ENCODE peak calls at places on chromosomes 16 and 17, in ten cellular contexts. One of them, this sample, is unnamed.

GRCh38 chr17:63274156-63274555 is 171.9 kb downstream of the CYB561 start:
- DNase-seq in mucosa of descending colon: no peak
- DNase-seq in CD8-positive, alpha-beta T cell: no peak
- DNase-seq in Panc1: no peak
- DNase-seq in testis: no peak
- DNase-seq in cardiac fibroblast: peak; percentile 80
- DNase-seq in B cell: no peak
- DNase-seq in GM20000: no peak
- DNase-seq in GM06990: no peak
- DNase-seq in ovary: peak; percentile 19
- DNase-seq in this sample: peak; percentile 83

GRCh38 chr16:54228325-54228724 is 58.3 kb downstream of the IRX3 start:
- DNase-seq in GM06990: no peak
- DNase-seq in CD8-positive, alpha-beta T cell: no peak
- DNase-seq in ovary: no peak
- DNase-seq in GM20000: no peak
- DNase-seq in B cell: no peak
- DNase-seq in Panc1: no peak
- DNase-seq in testis: no peak
- DNase-seq in cardiac fibroblast: no peak
- DNase-seq in mucosa of descending colon: no peak
- DNase-seq in this sample: no peak

GRCh38 chr17:77325826-77326581 is 185.2 kb downstream of the SEC14L1 start:
- DNase-seq in CD8-positive, alpha-beta T cell: no peak
- DNase-seq in cardiac fibroblast: peak; percentile 68
- DNase-seq in ovary: peak; percentile 33
- DNase-seq in GM20000: no peak
- DNase-seq in Panc1: no peak
- DNase-seq in testis: no peak
- DNase-seq in B cell: no peak
- DNase-seq in GM06990: no peak
- DNase-seq in mucosa of descending colon: peak; percentile 64
- DNase-seq in this sample: no peak

GRCh38 chr16:12600536-12601256 is 203.0 kb downstream of the CPPED1 start:
- DNase-seq in CD8-positive, alpha-beta T cell: no peak
- DNase-seq in Panc1: no peak
- DNase-seq in GM06990: no peak
- DNase-seq in GM20000: no peak
- DNase-seq in cardiac fibroblast: no peak
- DNase-seq in mucosa of descending colon: no peak
- DNase-seq in B cell: no peak
- DNase-seq in testis: no peak
- DNase-seq in ovary: no peak
- DNase-seq in this sample: no peak

GRCh38 chr16:85956426-85956825 is 57.5 kb downstream of the IRF8 start:
- DNase-seq in B cell: no peak
- DNase-seq in GM06990: no peak
- DNase-seq in CD8-positive, alpha-beta T cell: no peak
- DNase-seq in mucosa of descending colon: peak; percentile 31
- DNase-seq in ovary: no peak
- DNase-seq in Panc1: no peak
- DNase-seq in GM20000: no peak
- DNase-seq in testis: no peak
- DNase-seq in cardiac fibroblast: no peak
- DNase-seq in this sample: no peak

GRCh38 chr17:57561072-57561861 is 183.8 kb downstream of the CCDC182 start:
- DNase-seq in Panc1: no peak
- DNase-seq in B cell: no peak
- DNase-seq in CD8-positive, alpha-beta T cell: no peak
- DNase-seq in GM20000: no peak
- DNase-seq in mucosa of descending colon: no peak
- DNase-seq in cardiac fibroblast: no peak
- DNase-seq in ovary: no peak
- DNase-seq in testis: no peak
- DNase-seq in GM06990: no peak
- DNase-seq in this sample: no peak

GRCh38 chr16:1098266-1098991 is 2.4 kb upstream of the C1QTNF8 start:
- DNase-seq in testis: no peak
- DNase-seq in cardiac fibroblast: no peak
- DNase-seq in mucosa of descending colon: no peak
- DNase-seq in B cell: no peak
- DNase-seq in GM20000: no peak
- DNase-seq in Panc1: no peak
- DNase-seq in GM06990: no peak
- DNase-seq in CD8-positive, alpha-beta T cell: no peak
- DNase-seq in ovary: no peak
- DNase-seq in this sample: no peak

GRCh38 chr17:17913695-17914332 is 58.4 kb downstream of the TOM1L2 start:
- DNase-seq in B cell: no peak
- DNase-seq in mucosa of descending colon: peak; percentile 88
- DNase-seq in cardiac fibroblast: peak; percentile 74
- DNase-seq in GM06990: no peak
- DNase-seq in CD8-positive, alpha-beta T cell: no peak
- DNase-seq in ovary: peak; percentile 77
- DNase-seq in Panc1: no peak
- DNase-seq in GM20000: peak; percentile 70
- DNase-seq in testis: peak; percentile 43
- DNase-seq in this sample: peak; percentile 96

GRCh38 chr17:50561796-50562195 is 1.3 kb downstream of the CACNA1G start:
- DNase-seq in testis: no peak
- DNase-seq in ovary: no peak
- DNase-seq in CD8-positive, alpha-beta T cell: no peak
- DNase-seq in mucosa of descending colon: no peak
- DNase-seq in cardiac fibroblast: no peak
- DNase-seq in GM06990: no peak
- DNase-seq in GM20000: no peak
- DNase-seq in Panc1: no peak
- DNase-seq in B cell: peak; percentile 47
- DNase-seq in this sample: no peak

GRCh38 chr17:50560931-50561750 is 626 bp downstream of the CACNA1G start:
- DNase-seq in testis: no peak
- DNase-seq in B cell: peak; percentile 70
- DNase-seq in Panc1: no peak
- DNase-seq in mucosa of descending colon: no peak
- DNase-seq in CD8-positive, alpha-beta T cell: no peak
- DNase-seq in GM20000: peak; percentile 73
- DNase-seq in GM06990: no peak
- DNase-seq in cardiac fibroblast: no peak
- DNase-seq in ovary: peak; percentile 64
- DNase-seq in this sample: no peak

GRCh38 chr17:50558955-50559614 is 1.4 kb upstream of the CACNA1G start:
- DNase-seq in B cell: peak; percentile 50
- DNase-seq in cardiac fibroblast: no peak
- DNase-seq in GM06990: no peak
- DNase-seq in testis: peak; percentile 50
- DNase-seq in Panc1: no peak
- DNase-seq in CD8-positive, alpha-beta T cell: no peak
- DNase-seq in GM20000: no peak
- DNase-seq in mucosa of descending colon: peak; percentile 57
- DNase-seq in ovary: peak; percentile 66
- DNase-seq in this sample: no peak

GRCh38 chr17:50559674-50560184 is 786 bp upstream of the CACNA1G start:
- DNase-seq in ovary: peak; percentile 90
- DNase-seq in cardiac fibroblast: peak; percentile 55
- DNase-seq in Panc1: no peak
- DNase-seq in mucosa of descending colon: no peak
- DNase-seq in GM06990: no peak
- DNase-seq in B cell: peak; percentile 49
- DNase-seq in testis: peak; percentile 79
- DNase-seq in CD8-positive, alpha-beta T cell: no peak
- DNase-seq in GM20000: peak; percentile 62
- DNase-seq in this sample: peak; percentile 35

GRCh38 chr17:50560185-50560824 is at the start of gene CACNA1G:
- DNase-seq in GM06990: peak; percentile 87
- DNase-seq in mucosa of descending colon: peak; percentile 89
- DNase-seq in Panc1: no peak
- DNase-seq in B cell: peak; percentile 89
- DNase-seq in GM20000: peak; percentile 97
- DNase-seq in cardiac fibroblast: peak; percentile 78
- DNase-seq in testis: peak; percentile 91
- DNase-seq in CD8-positive, alpha-beta T cell: peak; percentile 84
- DNase-seq in ovary: peak; percentile 94
- DNase-seq in this sample: peak; percentile 88
- TF ChIP-seq CTCF in GM06990: no peak
- TF ChIP-seq CTCF in mucosa of descending colon: no peak
- TF ChIP-seq CTCF in Panc1: no peak
- TF ChIP-seq CTCF in B cell: no peak
- TF ChIP-seq CTCF in GM20000: no peak
- TF ChIP-seq CTCF in cardiac fibroblast: no peak
- TF ChIP-seq CTCF in testis: no peak
- TF ChIP-seq CTCF in CD8-positive, alpha-beta T cell: no peak
- TF ChIP-seq CTCF in ovary: no peak
- TF ChIP-seq CTCF in this sample: no peak

GRCh38 chr17:48077555-48077954 is 23.7 kb downstream of the CBX1 start:
- DNase-seq in GM20000: no peak
- DNase-seq in testis: no peak
- DNase-seq in B cell: no peak
- DNase-seq in mucosa of descending colon: no peak
- DNase-seq in cardiac fibroblast: no peak
- DNase-seq in CD8-positive, alpha-beta T cell: no peak
- DNase-seq in ovary: no peak
- DNase-seq in GM06990: no peak
- DNase-seq in Panc1: no peak
- DNase-seq in this sample: no peak

GRCh38 chr17:48071654-48072053 is 23.5 kb downstream of the NFE2L1 start:
- DNase-seq in testis: no peak
- DNase-seq in GM20000: no peak
- DNase-seq in ovary: no peak
- DNase-seq in Panc1: no peak
- DNase-seq in CD8-positive, alpha-beta T cell: no peak
- DNase-seq in GM06990: no peak
- DNase-seq in cardiac fibroblast: no peak
- DNase-seq in mucosa of descending colon: no peak
- DNase-seq in B cell: no peak
- DNase-seq in this sample: no peak

GRCh38 chr17:48068491-48068961 is 20.4 kb downstream of the NFE2L1 start:
- DNase-seq in cardiac fibroblast: peak; percentile 77
- DNase-seq in mucosa of descending colon: no peak
- DNase-seq in testis: no peak
- DNase-seq in GM20000: no peak
- DNase-seq in ovary: no peak
- DNase-seq in GM06990: no peak
- DNase-seq in CD8-positive, alpha-beta T cell: no peak
- DNase-seq in Panc1: no peak
- DNase-seq in B cell: no peak
- DNase-seq in this sample: peak; percentile 51

GRCh38 chr17:48070195-48070594 is 22.0 kb downstream of the NFE2L1 start:
- DNase-seq in GM06990: no peak
- DNase-seq in mucosa of descending colon: no peak
- DNase-seq in B cell: no peak
- DNase-seq in CD8-positive, alpha-beta T cell: no peak
- DNase-seq in GM20000: no peak
- DNase-seq in testis: no peak
- DNase-seq in ovary: no peak
- DNase-seq in Panc1: no peak
- DNase-seq in cardiac fibroblast: no peak
- DNase-seq in this sample: no peak

GRCh38 chr17:48074322-48075054 is 26.3 kb downstream of the NFE2L1 start:
- DNase-seq in cardiac fibroblast: peak; percentile 88
- DNase-seq in ovary: peak; percentile 88
- DNase-seq in B cell: peak; percentile 77
- DNase-seq in testis: peak; percentile 92
- DNase-seq in CD8-positive, alpha-beta T cell: peak; percentile 74
- DNase-seq in GM20000: peak; percentile 49
- DNase-seq in mucosa of descending colon: no peak
- DNase-seq in GM06990: no peak
- DNase-seq in Panc1: peak; percentile 53
- DNase-seq in this sample: peak; percentile 95
- TF ChIP-seq CTCF in cardiac fibroblast: peak; percentile 84
- TF ChIP-seq CTCF in ovary: peak; percentile 89
- TF ChIP-seq CTCF in B cell: peak; percentile 90
- TF ChIP-seq CTCF in testis: peak; percentile 90
- TF ChIP-seq CTCF in CD8-positive, alpha-beta T cell: peak; percentile 76
- TF ChIP-seq CTCF in GM20000: peak; percentile 74
- TF ChIP-seq CTCF in mucosa of descending colon: peak; percentile 53
- TF ChIP-seq CTCF in GM06990: peak; percentile 74
- TF ChIP-seq CTCF in Panc1: peak; percentile 85
- TF ChIP-seq CTCF in this sample: peak; percentile 92

GRCh38 chr16:67256701-67257230 is 8.0 kb downstream of the SLC9A5 start:
- DNase-seq in mucosa of descending colon: peak; percentile 37
- DNase-seq in testis: no peak
- DNase-seq in cardiac fibroblast: no peak
- DNase-seq in Panc1: no peak
- DNase-seq in ovary: no peak
- DNase-seq in GM20000: no peak
- DNase-seq in CD8-positive, alpha-beta T cell: no peak
- DNase-seq in B cell: no peak
- DNase-seq in GM06990: no peak
- DNase-seq in this sample: no peak

GRCh38 chr16:67252806-67253497 is 4.2 kb downstream of the SLC9A5 start:
- DNase-seq in ovary: no peak
- DNase-seq in testis: no peak
- DNase-seq in cardiac fibroblast: no peak
- DNase-seq in B cell: no peak
- DNase-seq in mucosa of descending colon: peak; percentile 20
- DNase-seq in Panc1: no peak
- DNase-seq in GM20000: no peak
- DNase-seq in GM06990: no peak
- DNase-seq in CD8-positive, alpha-beta T cell: no peak
- DNase-seq in this sample: no peak

GRCh38 chr16:67254809-67255552 is 6.2 kb downstream of the SLC9A5 start:
- DNase-seq in Panc1: no peak
- DNase-seq in B cell: no peak
- DNase-seq in ovary: no peak
- DNase-seq in cardiac fibroblast: no peak
- DNase-seq in GM20000: no peak
- DNase-seq in CD8-positive, alpha-beta T cell: no peak
- DNase-seq in testis: no peak
- DNase-seq in mucosa of descending colon: peak; percentile 29
- DNase-seq in GM06990: no peak
- DNase-seq in this sample: no peak

GRCh38 chr16:67257486-67258159 is 8.8 kb downstream of the SLC9A5 start:
- DNase-seq in CD8-positive, alpha-beta T cell: no peak
- DNase-seq in GM20000: no peak
- DNase-seq in B cell: no peak
- DNase-seq in testis: no peak
- DNase-seq in mucosa of descending colon: peak; percentile 24
- DNase-seq in ovary: no peak
- DNase-seq in cardiac fibroblast: peak; percentile 55
- DNase-seq in GM06990: no peak
- DNase-seq in Panc1: no peak
- DNase-seq in this sample: no peak

DNA sequence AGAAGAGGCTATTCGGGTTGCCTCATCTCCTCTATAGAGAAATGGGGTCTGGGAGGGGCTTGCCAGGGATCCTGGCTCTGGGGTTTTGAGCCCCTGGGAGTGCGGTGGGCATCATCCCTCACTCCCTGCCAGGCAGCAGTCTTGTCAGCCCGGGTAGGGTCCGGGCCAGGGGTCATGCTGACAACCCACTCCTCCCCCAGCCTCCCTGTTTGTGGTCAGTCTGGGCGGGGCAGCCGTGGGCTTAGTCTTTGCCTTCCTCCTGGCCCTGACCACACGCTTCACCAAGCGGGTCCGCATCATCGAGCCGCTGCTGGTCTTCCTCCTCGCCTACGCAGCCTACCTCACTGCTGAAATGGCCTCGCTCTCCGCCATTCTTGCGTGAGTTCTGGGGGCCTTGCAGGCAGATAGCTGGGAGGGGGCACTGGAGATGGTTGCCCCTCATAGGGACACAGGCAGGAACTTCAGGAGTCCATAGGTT is 6.8 kb downstream of the SLC9A5 start:
- DNase-seq in GM06990: no peak
- DNase-seq in GM20000: no peak
- DNase-seq in Panc1: no peak
- DNase-seq in B cell: no peak
- DNase-seq in cardiac fibroblast: no peak
- DNase-seq in mucosa of descending colon: peak; percentile 44
- DNase-seq in CD8-positive, alpha-beta T cell: no peak
- DNase-seq in ovary: no peak
- DNase-seq in testis: no peak
- DNase-seq in this sample: no peak
- TF ChIP-seq CTCF in GM06990: no peak
- TF ChIP-seq CTCF in GM20000: no peak
- TF ChIP-seq CTCF in Panc1: no peak
- TF ChIP-seq CTCF in B cell: no peak
- TF ChIP-seq CTCF in cardiac fibroblast: no peak
- TF ChIP-seq CTCF in mucosa of descending colon: no peak
- TF ChIP-seq CTCF in CD8-positive, alpha-beta T cell: no peak
- TF ChIP-seq CTCF in ovary: no peak
- TF ChIP-seq CTCF in testis: no peak
- TF ChIP-seq CTCF in this sample: no peak

GRCh38 chr17:2336215-2337151 is at the start of gene TSR1:
- DNase-seq in mucosa of descending colon: peak; percentile 95
- DNase-seq in GM06990: peak; percentile 91
- DNase-seq in GM20000: peak; percentile 99
- DNase-seq in B cell: peak; percentile 87
- DNase-seq in testis: peak; percentile 95
- DNase-seq in CD8-positive, alpha-beta T cell: peak; percentile 89
- DNase-seq in cardiac fibroblast: peak; percentile 89
- DNase-seq in ovary: peak; percentile 90
- DNase-seq in Panc1: peak; percentile 52
- DNase-seq in this sample: peak; percentile 85

GRCh38 chr17:2343421-2343820 is 6.1 kb downstream of the SGSM2 start:
- DNase-seq in CD8-positive, alpha-beta T cell: peak; percentile 43
- DNase-seq in GM20000: no peak
- DNase-seq in cardiac fibroblast: no peak
- DNase-seq in GM06990: no peak
- DNase-seq in Panc1: no peak
- DNase-seq in testis: no peak
- DNase-seq in ovary: no peak
- DNase-seq in mucosa of descending colon: no peak
- DNase-seq in B cell: no peak
- DNase-seq in this sample: peak; percentile 72

GRCh38 chr17:2337152-2337810 is at the start of gene SGSM2:
- DNase-seq in mucosa of descending colon: peak; percentile 82
- DNase-seq in testis: peak; percentile 55
- DNase-seq in ovary: peak; percentile 73
- DNase-seq in GM20000: peak; percentile 95
- DNase-seq in cardiac fibroblast: peak; percentile 31
- DNase-seq in B cell: peak; percentile 76
- DNase-seq in GM06990: peak; percentile 71
- DNase-seq in CD8-positive, alpha-beta T cell: peak; percentile 81
- DNase-seq in Panc1: no peak
- DNase-seq in this sample: peak; percentile 38

GRCh38 chr17:2335726-2336214 is 487 bp downstream of the TSR1 start:
- DNase-seq in B cell: no peak
- DNase-seq in Panc1: no peak
- DNase-seq in ovary: no peak
- DNase-seq in GM20000: no peak
- DNase-seq in GM06990: no peak
- DNase-seq in cardiac fibroblast: no peak
- DNase-seq in testis: peak; percentile 21
- DNase-seq in CD8-positive, alpha-beta T cell: no peak
- DNase-seq in mucosa of descending colon: no peak
- DNase-seq in this sample: no peak

DNA sequence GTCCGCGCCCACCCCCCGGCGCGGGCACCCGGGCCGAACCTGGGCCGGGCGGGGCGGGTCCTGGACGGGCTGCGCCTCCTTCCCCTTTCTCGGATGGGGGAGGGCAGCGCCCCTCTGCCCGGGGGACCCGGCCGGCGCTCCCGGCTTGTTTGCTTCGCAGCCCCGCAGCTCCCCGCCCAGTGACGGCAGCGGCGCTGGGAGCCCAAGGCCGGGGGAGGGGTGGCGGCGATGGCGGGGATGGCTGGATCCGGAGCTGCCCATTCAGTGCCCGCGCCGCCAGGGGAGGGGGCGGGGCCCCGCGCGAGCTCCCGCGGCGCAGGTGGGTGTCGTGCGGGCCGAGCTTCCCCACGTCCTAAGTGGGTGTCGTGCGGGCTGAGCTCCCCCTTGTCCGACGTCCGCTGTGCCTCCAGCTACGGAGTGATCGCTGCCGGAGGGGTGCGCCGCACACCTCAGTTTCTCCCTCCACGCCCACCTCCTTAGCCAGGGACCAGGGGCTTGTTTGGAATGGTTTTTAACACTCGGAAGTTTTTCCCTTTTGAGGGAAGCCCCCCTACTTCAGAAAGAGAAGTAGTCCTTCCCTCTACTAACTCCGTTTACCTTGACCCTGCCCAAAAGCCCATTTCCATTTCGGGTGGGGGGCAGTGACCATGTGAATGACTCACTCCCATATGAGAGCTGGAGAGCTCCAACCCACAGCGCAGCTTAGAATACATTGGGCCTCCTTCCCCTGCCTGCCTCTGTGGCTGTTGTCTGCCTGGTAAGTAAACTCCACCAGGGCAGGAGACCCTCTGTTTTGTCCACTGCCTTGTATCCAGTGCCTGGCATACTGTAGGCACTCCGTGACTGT is 733 bp downstream of the SGSM2 start:
- DNase-seq in Panc1: no peak
- DNase-seq in mucosa of descending colon: peak; percentile 77
- DNase-seq in CD8-positive, alpha-beta T cell: peak; percentile 57
- DNase-seq in GM20000: peak; percentile 83
- DNase-seq in GM06990: peak; percentile 76
- DNase-seq in B cell: peak; percentile 80
- DNase-seq in cardiac fibroblast: peak; percentile 34
- DNase-seq in ovary: peak; percentile 72
- DNase-seq in testis: peak; percentile 63
- DNase-seq in this sample: peak; percentile 53
- TF ChIP-seq CTCF in Panc1: no peak
- TF ChIP-seq CTCF in mucosa of descending colon: no peak
- TF ChIP-seq CTCF in CD8-positive, alpha-beta T cell: no peak
- TF ChIP-seq CTCF in GM20000: no peak
- TF ChIP-seq CTCF in GM06990: no peak
- TF ChIP-seq CTCF in B cell: no peak
- TF ChIP-seq CTCF in cardiac fibroblast: no peak
- TF ChIP-seq CTCF in ovary: no peak
- TF ChIP-seq CTCF in testis: no peak
- TF ChIP-seq CTCF in this sample: no peak

This sample was measured in PC-3.